ENCODE peak calls at places on chromosomes 2 and 18, in nine cellular contexts. One of them, this sample, is unnamed.

GRCh38 chr2:40321822-40322221 is 130.1 kb downstream of the SLC8A1 start:
- DNase-seq in GM12865: no peak
- DNase-seq in HCT116: no peak
- DNase-seq in CD8-positive, alpha-beta T cell: no peak
- DNase-seq in psoas muscle: no peak
- DNase-seq in astrocyte of the spinal cord: no peak
- DNase-seq in prostate gland: no peak
- DNase-seq in upper lobe of right lung: no peak
- DNase-seq in fibroblast of lung: no peak
- DNase-seq in this sample: no peak

GRCh38 chr2:166764216-166764615 is 124.1 kb upstream of the XIRP2 start:
- DNase-seq in upper lobe of right lung: no peak
- DNase-seq in GM12865: no peak
- DNase-seq in prostate gland: no peak
- DNase-seq in CD8-positive, alpha-beta T cell: no peak
- DNase-seq in astrocyte of the spinal cord: no peak
- DNase-seq in fibroblast of lung: no peak
- DNase-seq in HCT116: no peak
- DNase-seq in psoas muscle: no peak
- DNase-seq in this sample: no peak

GRCh38 chr2:240662681-240663080 is 20.0 kb downstream of the AQP12B start:
- DNase-seq in psoas muscle: no peak
- DNase-seq in HCT116: no peak
- DNase-seq in upper lobe of right lung: no peak
- DNase-seq in GM12865: no peak
- DNase-seq in CD8-positive, alpha-beta T cell: no peak
- DNase-seq in astrocyte of the spinal cord: peak
- DNase-seq in prostate gland: no peak
- DNase-seq in fibroblast of lung: no peak
- DNase-seq in this sample: no peak

GRCh38 chr2:20050104-20050711 is 1.2 kb downstream of the LAPTM4A start:
- DNase-seq in upper lobe of right lung: no peak
- DNase-seq in astrocyte of the spinal cord: peak
- DNase-seq in CD8-positive, alpha-beta T cell: peak
- DNase-seq in GM12865: peak
- DNase-seq in fibroblast of lung: peak
- DNase-seq in HCT116: no peak
- DNase-seq in psoas muscle: no peak
- DNase-seq in prostate gland: peak
- DNase-seq in this sample: peak

GRCh38 chr2:38602136-38602731 is 494 bp downstream of the HNRNPLL start:
- DNase-seq in CD8-positive, alpha-beta T cell: peak
- DNase-seq in prostate gland: peak
- DNase-seq in GM12865: no peak
- DNase-seq in upper lobe of right lung: peak
- DNase-seq in astrocyte of the spinal cord: no peak
- DNase-seq in fibroblast of lung: no peak
- DNase-seq in psoas muscle: no peak
- DNase-seq in HCT116: no peak
- DNase-seq in this sample: no peak

GRCh38 chr2:168166902-168167510 is 80.4 kb downstream of the STK39 start:
- DNase-seq in psoas muscle: no peak
- DNase-seq in CD8-positive, alpha-beta T cell: no peak
- DNase-seq in astrocyte of the spinal cord: peak
- DNase-seq in prostate gland: no peak
- DNase-seq in fibroblast of lung: peak
- DNase-seq in GM12865: no peak
- DNase-seq in HCT116: peak
- DNase-seq in upper lobe of right lung: no peak
- DNase-seq in this sample: peak

GRCh38 chr2:29865512-29865911 is 55.9 kb downstream of the ALK start:
- DNase-seq in fibroblast of lung: no peak
- DNase-seq in psoas muscle: no peak
- DNase-seq in prostate gland: no peak
- DNase-seq in HCT116: no peak
- DNase-seq in upper lobe of right lung: no peak
- DNase-seq in astrocyte of the spinal cord: no peak
- DNase-seq in GM12865: peak
- DNase-seq in CD8-positive, alpha-beta T cell: no peak
- DNase-seq in this sample: no peak

GRCh38 chr2:27715318-27716165 is 51.9 kb downstream of the SLC4A1AP start:
- DNase-seq in prostate gland: peak
- DNase-seq in CD8-positive, alpha-beta T cell: peak
- DNase-seq in upper lobe of right lung: peak
- DNase-seq in fibroblast of lung: peak
- DNase-seq in psoas muscle: peak
- DNase-seq in astrocyte of the spinal cord: peak
- DNase-seq in GM12865: peak
- DNase-seq in HCT116: no peak
- DNase-seq in this sample: peak

GRCh38 chr18:1053654-1054315 is 149.1 kb downstream of the ADCYAP1 start:
- DNase-seq in fibroblast of lung: peak
- DNase-seq in prostate gland: no peak
- DNase-seq in astrocyte of the spinal cord: no peak
- DNase-seq in CD8-positive, alpha-beta T cell: no peak
- DNase-seq in psoas muscle: no peak
- DNase-seq in GM12865: no peak
- DNase-seq in upper lobe of right lung: no peak
- DNase-seq in HCT116: no peak
- DNase-seq in this sample: no peak

GRCh38 chr2:96977631-96978195 is 8.7 kb downstream of the FAM178B start:
- DNase-seq in astrocyte of the spinal cord: peak
- DNase-seq in prostate gland: no peak
- DNase-seq in HCT116: peak
- DNase-seq in CD8-positive, alpha-beta T cell: peak
- DNase-seq in psoas muscle: no peak
- DNase-seq in fibroblast of lung: peak
- DNase-seq in upper lobe of right lung: no peak
- DNase-seq in GM12865: no peak
- DNase-seq in this sample: peak

GRCh38 chr2:9374071-9374730 is 49.1 kb downstream of the ITGB1BP1 start:
- DNase-seq in prostate gland: no peak
- DNase-seq in GM12865: no peak
- DNase-seq in upper lobe of right lung: peak
- DNase-seq in psoas muscle: no peak
- DNase-seq in HCT116: no peak
- DNase-seq in astrocyte of the spinal cord: no peak
- DNase-seq in fibroblast of lung: no peak
- DNase-seq in CD8-positive, alpha-beta T cell: no peak
- DNase-seq in this sample: no peak

GRCh38 chr2:15389326-15389700 is 171.8 kb downstream of the NBAS start:
- DNase-seq in CD8-positive, alpha-beta T cell: no peak
- DNase-seq in prostate gland: no peak
- DNase-seq in psoas muscle: no peak
- DNase-seq in fibroblast of lung: no peak
- DNase-seq in GM12865: no peak
- DNase-seq in astrocyte of the spinal cord: no peak
- DNase-seq in upper lobe of right lung: no peak
- DNase-seq in HCT116: no peak
- DNase-seq in this sample: no peak

GRCh38 chr2:113305146-113305545 is 26.4 kb upstream of the PAX8 start:
- DNase-seq in upper lobe of right lung: no peak
- DNase-seq in CD8-positive, alpha-beta T cell: no peak
- DNase-seq in psoas muscle: no peak
- DNase-seq in astrocyte of the spinal cord: no peak
- DNase-seq in HCT116: no peak
- DNase-seq in prostate gland: peak
- DNase-seq in fibroblast of lung: no peak
- DNase-seq in GM12865: no peak
- DNase-seq in this sample: no peak

GRCh38 chr18:44458777-44459176 is 221.9 kb upstream of the SETBP1 start:
- DNase-seq in GM12865: no peak
- DNase-seq in prostate gland: no peak
- DNase-seq in psoas muscle: no peak
- DNase-seq in upper lobe of right lung: no peak
- DNase-seq in fibroblast of lung: peak
- DNase-seq in HCT116: no peak
- DNase-seq in CD8-positive, alpha-beta T cell: no peak
- DNase-seq in astrocyte of the spinal cord: peak
- DNase-seq in this sample: peak
- TF ChIP-seq CTCF in GM12865: no peak
- TF ChIP-seq CTCF in prostate gland: no peak
- TF ChIP-seq CTCF in psoas muscle: no peak
- TF ChIP-seq CTCF in upper lobe of right lung: no peak
- TF ChIP-seq CTCF in fibroblast of lung: peak
- TF ChIP-seq CTCF in HCT116: no peak
- TF ChIP-seq CTCF in CD8-positive, alpha-beta T cell: no peak
- TF ChIP-seq CTCF in astrocyte of the spinal cord: peak
- TF ChIP-seq CTCF in this sample: peak

GRCh38 chr18:75213610-75214009 is 3.0 kb downstream of the TSHZ1 start:
- DNase-seq in HCT116: no peak
- DNase-seq in psoas muscle: no peak
- DNase-seq in GM12865: no peak
- DNase-seq in astrocyte of the spinal cord: peak
- DNase-seq in fibroblast of lung: peak
- DNase-seq in upper lobe of right lung: no peak
- DNase-seq in CD8-positive, alpha-beta T cell: no peak
- DNase-seq in prostate gland: no peak
- DNase-seq in this sample: peak
- H3K4me3 ChIP-seq in HCT116: no peak
- H3K4me3 ChIP-seq in psoas muscle: peak
- H3K4me3 ChIP-seq in GM12865: no peak
- H3K4me3 ChIP-seq in astrocyte of the spinal cord: peak
- H3K4me3 ChIP-seq in fibroblast of lung: no peak
- H3K4me3 ChIP-seq in upper lobe of right lung: peak
- H3K4me3 ChIP-seq in CD8-positive, alpha-beta T cell: no peak
- H3K4me3 ChIP-seq in prostate gland: no peak
- H3K4me3 ChIP-seq in this sample: no peak

DNA sequence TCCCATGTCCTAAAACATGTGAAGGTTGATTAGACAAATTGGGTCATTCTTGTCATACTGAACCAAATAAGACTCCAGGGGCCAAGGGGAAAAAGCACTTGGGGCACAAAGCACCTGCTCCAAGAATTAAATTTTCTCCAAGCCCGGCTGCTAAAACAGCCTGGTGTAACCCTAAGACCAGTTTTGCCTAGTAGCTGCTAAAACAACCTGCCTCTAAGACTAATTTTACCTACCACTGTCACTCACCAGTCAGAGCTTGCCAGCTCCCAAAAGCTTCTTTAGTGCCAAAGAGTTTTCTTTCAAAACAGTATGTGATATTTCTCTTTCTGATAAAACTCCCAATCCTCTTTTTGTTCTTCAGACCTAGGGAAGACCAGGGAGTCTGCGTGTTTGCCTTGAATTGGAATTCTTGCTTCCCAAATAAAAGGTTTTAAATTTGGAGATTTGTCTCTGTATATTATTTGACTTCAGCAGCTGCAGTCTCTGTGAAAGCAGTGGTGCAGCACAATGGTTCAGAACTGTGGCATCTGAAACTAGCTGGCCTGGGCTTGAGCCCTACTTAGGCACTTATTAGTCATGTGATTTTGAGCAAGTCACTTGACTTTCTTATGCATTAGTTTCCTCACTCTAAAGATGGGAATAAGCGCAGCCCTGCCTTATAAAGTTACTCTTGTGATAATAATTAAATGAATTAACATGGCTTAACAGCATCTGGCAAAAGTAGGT is 16.2 kb upstream of the APOB start:
- DNase-seq in astrocyte of the spinal cord: no peak
- DNase-seq in CD8-positive, alpha-beta T cell: no peak
- DNase-seq in upper lobe of right lung: no peak
- DNase-seq in GM12865: no peak
- DNase-seq in fibroblast of lung: no peak
- DNase-seq in psoas muscle: no peak
- DNase-seq in HCT116: no peak
- DNase-seq in prostate gland: no peak
- DNase-seq in this sample: no peak
- TF ChIP-seq CTCF in astrocyte of the spinal cord: no peak
- TF ChIP-seq CTCF in CD8-positive, alpha-beta T cell: no peak
- TF ChIP-seq CTCF in upper lobe of right lung: no peak
- TF ChIP-seq CTCF in GM12865: no peak
- TF ChIP-seq CTCF in fibroblast of lung: no peak
- TF ChIP-seq CTCF in psoas muscle: no peak
- TF ChIP-seq CTCF in HCT116: no peak
- TF ChIP-seq CTCF in prostate gland: no peak
- TF ChIP-seq CTCF in this sample: no peak

GRCh38 chr2:10410716-10411437 is 37.2 kb downstream of the ODC1 start:
- DNase-seq in fibroblast of lung: no peak
- DNase-seq in GM12865: no peak
- DNase-seq in CD8-positive, alpha-beta T cell: no peak
- DNase-seq in upper lobe of right lung: no peak
- DNase-seq in psoas muscle: no peak
- DNase-seq in astrocyte of the spinal cord: no peak
- DNase-seq in prostate gland: no peak
- DNase-seq in HCT116: no peak
- DNase-seq in this sample: no peak

GRCh38 chr2:10407841-10408648 is 40.1 kb downstream of the ODC1 start:
- DNase-seq in fibroblast of lung: peak
- DNase-seq in HCT116: peak
- DNase-seq in GM12865: peak
- DNase-seq in CD8-positive, alpha-beta T cell: peak
- DNase-seq in upper lobe of right lung: peak
- DNase-seq in prostate gland: peak
- DNase-seq in psoas muscle: peak
- DNase-seq in astrocyte of the spinal cord: peak
- DNase-seq in this sample: peak

GRCh38 chr2:10407432-10407831 is 40.7 kb downstream of the ODC1 start:
- DNase-seq in CD8-positive, alpha-beta T cell: no peak
- DNase-seq in prostate gland: no peak
- DNase-seq in fibroblast of lung: no peak
- DNase-seq in upper lobe of right lung: no peak
- DNase-seq in psoas muscle: no peak
- DNase-seq in GM12865: no peak
- DNase-seq in astrocyte of the spinal cord: no peak
- DNase-seq in HCT116: no peak
- DNase-seq in this sample: no peak

GRCh38 chr2:10410001-10410671 is 38.0 kb downstream of the ODC1 start:
- DNase-seq in CD8-positive, alpha-beta T cell: no peak
- DNase-seq in upper lobe of right lung: no peak
- DNase-seq in GM12865: peak
- DNase-seq in prostate gland: no peak
- DNase-seq in psoas muscle: no peak
- DNase-seq in HCT116: no peak
- DNase-seq in astrocyte of the spinal cord: peak
- DNase-seq in fibroblast of lung: peak
- DNase-seq in this sample: no peak

DNA sequence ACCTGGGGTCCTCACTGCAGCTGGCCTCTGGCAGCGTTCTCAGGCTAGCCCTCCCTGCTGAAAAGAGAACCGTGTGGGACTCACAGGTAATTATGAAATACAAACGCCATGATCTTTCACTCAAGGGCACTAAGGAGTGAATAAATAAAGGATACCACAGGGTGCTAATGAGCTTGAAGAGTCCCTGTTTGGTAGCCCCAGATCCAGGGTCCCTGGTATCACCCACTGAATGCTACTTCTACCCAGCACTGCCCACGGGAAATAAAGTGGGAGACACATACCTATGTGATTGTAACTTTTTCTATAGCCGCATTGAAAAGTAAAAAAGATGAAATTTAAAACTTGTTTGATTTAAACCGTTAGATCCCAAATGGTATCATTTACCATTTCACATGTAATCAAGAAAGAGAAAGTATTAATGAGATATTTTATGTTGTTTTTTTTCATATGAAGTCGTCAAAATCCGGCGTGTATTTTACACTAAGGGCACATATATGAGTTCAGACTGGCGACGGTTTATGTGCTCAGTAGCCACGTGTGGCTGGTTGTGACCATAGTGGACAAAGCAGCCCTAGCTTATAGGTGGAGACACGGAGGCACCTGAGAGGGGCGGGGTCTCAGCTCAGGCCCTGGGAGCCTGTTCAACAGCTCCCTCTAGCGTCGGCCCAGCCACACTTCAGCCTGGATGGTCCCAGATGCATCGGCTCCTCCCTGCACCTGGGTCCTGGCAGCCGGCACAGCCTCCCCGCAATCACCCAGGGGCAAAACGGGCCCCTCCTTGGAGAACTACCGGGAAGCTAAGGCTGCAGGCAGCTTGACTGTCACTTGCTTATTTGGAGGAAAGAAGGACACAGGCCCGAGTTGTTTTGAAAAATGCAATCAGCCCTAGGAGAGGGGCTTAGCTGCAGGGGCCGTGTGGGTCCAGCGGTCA is 39.2 kb downstream of the ODC1 start:
- DNase-seq in prostate gland: peak
- DNase-seq in fibroblast of lung: peak
- DNase-seq in astrocyte of the spinal cord: peak
- DNase-seq in HCT116: peak
- DNase-seq in upper lobe of right lung: peak
- DNase-seq in psoas muscle: peak
- DNase-seq in GM12865: peak
- DNase-seq in CD8-positive, alpha-beta T cell: peak
- DNase-seq in this sample: peak
- H3K4me3 ChIP-seq in prostate gland: no peak
- H3K4me3 ChIP-seq in fibroblast of lung: no peak
- H3K4me3 ChIP-seq in astrocyte of the spinal cord: no peak
- H3K4me3 ChIP-seq in HCT116: peak
- H3K4me3 ChIP-seq in upper lobe of right lung: no peak
- H3K4me3 ChIP-seq in psoas muscle: no peak
- H3K4me3 ChIP-seq in GM12865: peak
- H3K4me3 ChIP-seq in CD8-positive, alpha-beta T cell: no peak
- H3K4me3 ChIP-seq in this sample: peak

This sample was measured in fibroblast of the aortic adventitia.